ENCODE peak calls at places on chromosome 7, in five cellular contexts. P, I, C, K and Z are unnamed samples.

GRCh38 chr7:140719711-140720110 is 23.2 kb downstream of the NDUFB2 start:
- DNase-seq in P (no peak), I (no peak), C (no peak), K (no peak), Z (no peak)

GRCh38 chr7:38318241-38318640 is 44.8 kb upstream of the TARP start:
- DNase-seq in P (no peak), I (no peak), C (no peak), K (no peak), Z (no peak)

GRCh38 chr7:47746468-47746867 is 164.6 kb upstream of the TNS3 start:
- DNase-seq in P (no peak), I (no peak), C (no peak), K (no peak), Z (no peak)

GRCh38 chr7:2471396-2471795 is 4.8 kb downstream of the GRIFIN start:
- DNase-seq in P (no peak), I (no peak), C (no peak), K (no peak), Z (no peak)

GRCh38 chr7:25305831-25306230 is 77.5 kb upstream of the NPVF start:
- DNase-seq in P (no peak), I (no peak), C (no peak), K (no peak), Z (no peak)

GRCh38 chr7:155515318-155515717 is 31.0 kb downstream of the CNPY1 start:
- DNase-seq in P (no peak), I (no peak), C (no peak), K (no peak), Z (no peak)

GRCh38 chr7:104548861-104549260 is 220.5 kb downstream of the LHFPL3 start:
- DNase-seq in P (peak), I (peak), C (no peak), K (no peak), Z (no peak)

GRCh38 chr7:93862651-93863050 is 27.9 kb downstream of the TFPI2 start:
- DNase-seq in P (no peak), I (no peak), C (no peak), K (no peak), Z (no peak)

GRCh38 chr7:1468899-1469298 is 9.6 kb upstream of the MICALL2 start:
- DNase-seq in P (no peak), I (no peak), C (no peak), K (no peak), Z (no peak)